ENCODE peak calls at places on chromosomes 3 and 15, in nine cellular contexts. S is fibroblast of mammary gland, C is AG04450, R is neural crest cell, Y is lower leg skin, E is GM12878, N is Caco-2, H is IMR-90, J is AG04449. F is an unnamed sample.

GRCh38 chr3:114052216-114052615 is 4.1 kb downstream of the CCDC191 start:
- DNase-seq in J (no peak), R (no peak), E (no peak), C (no peak), N (no peak), Y (no peak), H (peak), S (peak), F (no peak)

GRCh38 chr15:92848852-92849598 is 51.1 kb upstream of the CHD2 start:
- DNase-seq in C (peak), Y (peak), S (peak), R (no peak), E (peak), J (no peak), N (no peak), H (peak), F (no peak)

GRCh38 chr15:97961067-97961954 is 808 bp downstream of the ARRDC4 start:
- DNase-seq in J (no peak), E (no peak), H (peak), C (no peak), R (no peak), Y (peak), S (peak), N (peak), F (peak)

GRCh38 chr3:122858373-122858772 is 63.5 kb downstream of the SLC49A4 start:
- DNase-seq in N (peak), H (peak), Y (no peak), C (no peak), E (no peak), J (no peak), S (peak), R (no peak), F (no peak)

GRCh38 chr15:98127612-98128011 is 167.1 kb downstream of the ARRDC4 start:
- DNase-seq in S (no peak), E (no peak), N (no peak), J (no peak), H (no peak), Y (no peak), R (no peak), C (no peak), F (no peak)

GRCh38 chr3:12135029-12135634 is 23.6 kb downstream of the TIMP4 start:
- DNase-seq in N (peak), S (peak), Y (peak), R (peak), E (no peak), H (peak), J (no peak), C (no peak), F (no peak)

GRCh38 chr3:35709691-35710090 is 70.4 kb downstream of the ARPP21 start:
- DNase-seq in H (no peak), R (no peak), J (no peak), N (no peak), S (no peak), E (no peak), Y (no peak), C (no peak), F (no peak)

GRCh38 chr3:136547293-136547692 is 204.9 kb downstream of the STAG1 start:
- DNase-seq in S (peak), H (peak), Y (no peak), C (no peak), N (no peak), E (peak), R (no peak), J (no peak), F (no peak)

GRCh38 chr3:27326211-27326948 is 42.8 kb downstream of the NEK10 start:
- DNase-seq in R (no peak), J (peak), Y (no peak), C (peak), S (peak), N (no peak), E (no peak), H (peak), F (no peak)

GRCh38 chr3:122629763-122630162 is 50.9 kb upstream of the PARP14 start:
- DNase-seq in H (no peak), R (no peak), E (no peak), J (no peak), C (no peak), N (no peak), Y (no peak), S (no peak), F (no peak)

GRCh38 chr15:73782339-73782979 is 29.3 kb upstream of the INSYN1 start:
- DNase-seq in R (no peak), Y (no peak), S (no peak), N (no peak), H (no peak), J (no peak), C (no peak), E (no peak), F (no peak)

GRCh38 chr15:78629031-78629715 is 8.4 kb upstream of the CHRNA3 start:
- DNase-seq in Y (peak), R (no peak), E (no peak), S (no peak), J (no peak), N (no peak), C (no peak), H (no peak), F (peak)

GRCh38 chr3:54320376-54320775 is 198.0 kb downstream of the CACNA2D3 start:
- DNase-seq in N (no peak), R (no peak), C (no peak), S (no peak), H (no peak), E (no peak), Y (no peak), J (no peak), F (no peak)

GRCh38 chr15:68730491-68731317 is 90.0 kb downstream of the ANP32A start:
- DNase-seq in R (no peak), E (no peak), N (peak), H (peak), C (no peak), Y (no peak), S (peak), J (no peak), F (no peak)

GRCh38 chr3:131072099-131072559 is 45.5 kb downstream of the NEK11 start:
- DNase-seq in J (no peak), R (no peak), S (peak), N (no peak), C (no peak), H (peak), E (no peak), Y (no peak), F (no peak)

GRCh38 chr3:118597184-118597583 is 437.5 kb downstream of the IGSF11 start:
- DNase-seq in S (no peak), H (no peak), Y (no peak), R (no peak), C (no peak), E (no peak), N (no peak), J (no peak), F (no peak)
- TF ChIP-seq CTCF in S (no peak), H (no peak), Y (no peak), R (no peak), C (no peak), E (no peak), N (no peak), J (no peak), F (no peak)

DNA sequence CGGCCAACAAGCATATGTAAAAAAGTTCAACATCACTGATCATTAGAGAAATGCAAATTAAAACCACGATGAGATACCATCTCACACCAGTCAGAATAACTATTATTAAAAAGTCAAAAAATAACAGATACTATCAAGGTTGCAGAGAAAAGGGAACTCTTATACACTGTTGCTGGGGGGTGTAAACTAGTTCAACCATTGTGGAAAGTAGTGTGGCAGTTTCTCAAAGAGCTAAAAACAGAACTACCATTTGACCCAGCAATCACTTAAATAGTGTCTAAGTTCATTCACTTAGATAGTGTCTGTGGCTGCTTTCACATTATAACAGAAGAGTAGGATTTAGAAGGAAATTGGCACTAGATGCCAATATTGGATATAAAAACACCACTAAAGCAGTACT is 49.7 kb downstream of the CGGBP1 start:
- DNase-seq in J (no peak), Y (no peak), R (no peak), S (no peak), E (no peak), H (no peak), N (no peak), C (no peak), F (no peak)
- TF ChIP-seq CTCF in J (no peak), Y (no peak), R (no peak), S (no peak), E (no peak), H (no peak), N (no peak), C (no peak), F (no peak)

GRCh38 chr3:24494616-24495333 is at the start of gene THRB:
- DNase-seq in S (peak), N (peak), H (no peak), R (peak), E (no peak), Y (peak), J (no peak), C (no peak), F (peak)
- TF ChIP-seq CTCF in S (peak), N (peak), H (no peak), R (peak), E (no peak), Y (no peak), J (peak), C (no peak), F (peak)

GRCh38 chr15:44286814-44287555 is 1.5 kb upstream of the GOLM2 start:
- DNase-seq in S (peak), Y (no peak), C (no peak), R (no peak), H (no peak), J (no peak), E (no peak), N (no peak), F (no peak)
- TF ChIP-seq CTCF in S (peak), Y (no peak), C (peak), R (peak), H (no peak), J (no peak), E (no peak), N (peak), F (no peak)

GRCh38 chr3:111299070-111299672 is 227.6 kb downstream of the NECTIN3 start:
- DNase-seq in R (no peak), Y (no peak), J (no peak), H (peak), E (no peak), S (peak), N (no peak), C (no peak), F (no peak)
- TF ChIP-seq CTCF in R (no peak), Y (no peak), J (no peak), H (peak), E (no peak), S (peak), N (no peak), C (peak), F (no peak)